ENCODE peak calls at places on chromosomes 13 and 19, in five cellular contexts. J, I, F, U and R are unnamed samples. For H3K4me1, the result is how much of the 10 kb centered on the place peaks cover.

GRCh38 chr19:5030822-5031221 is 61.9 kb downstream of the KDM4B start:
- DNase-seq in J (no peak), I (no peak), F (no peak), U (no peak), R (peak)

GRCh38 chr19:870963-871401 is 11.5 kb downstream of the CFD start:
- DNase-seq in J (no peak), I (peak), F (peak), U (no peak), R (no peak)

GRCh38 chr19:16896913-16897571 is 8.2 kb downstream of the F2RL3 start:
- DNase-seq in J (peak), I (peak), F (peak), U (peak), R (peak)

GRCh38 chr19:44662686-44663085 is 8.6 kb upstream of the CEACAM19 start:
- DNase-seq in J (no peak), I (no peak), F (no peak), U (no peak), R (no peak)

GRCh38 chr13:52447815-52448552 is 2.5 kb downstream of the VPS36 start:
- DNase-seq in J (no peak), I (no peak), F (no peak), U (no peak), R (no peak)

GRCh38 chr13:109096101-109096500 is 466.7 kb downstream of the MYO16 start:
- DNase-seq in J (no peak), I (no peak), F (no peak), U (no peak), R (no peak)

GRCh38 chr19:6533746-6534418 is 3.1 kb downstream of the TNFSF9 start:
- DNase-seq in J (no peak), I (no peak), F (no peak), U (no peak), R (no peak)

GRCh38 chr13:109904218-109904617 is 117.8 kb upstream of the IRS2 start:
- DNase-seq in J (no peak), I (no peak), F (no peak), U (no peak), R (no peak)

GRCh38 chr19:16325161-16325527 is 518 bp downstream of the KLF2 start:
- DNase-seq in J (no peak), I (peak), F (no peak), U (no peak), R (peak)

GRCh38 chr19:33953023-33953422 is 156.4 kb downstream of the KCTD15 start:
- DNase-seq in J (peak), I (no peak), F (no peak), U (no peak), R (no peak)

GRCh38 chr13:113169277-113170272 is 11.1 kb downstream of the PROZ start:
- DNase-seq in J (no peak), I (no peak), F (no peak), U (no peak), R (no peak)

GRCh38 chr19:57803265-57803593 is 11.5 kb downstream of the ZNF552 start:
- DNase-seq in J (no peak), I (no peak), F (no peak), U (no peak), R (no peak)

GRCh38 chr19:15787611-15788155 is at the start of gene OR10H5:
- DNase-seq in J (no peak), I (no peak), F (no peak), U (no peak), R (no peak)

GRCh38 chr13:33677215-33677614 is 140.7 kb upstream of the RFC3 start:
- DNase-seq in J (no peak), I (no peak), F (no peak), U (no peak), R (no peak)

GRCh38 chr19:1173160-1173844 is 766 bp downstream of the SBNO2 start:
- DNase-seq in J (no peak), I (no peak), F (peak), U (no peak), R (peak)

GRCh38 chr13:50650936-50651638 is 192.4 kb downstream of the DLEU7 start:
- DNase-seq in J (no peak), I (no peak), F (no peak), U (no peak), R (no peak)

GRCh38 chr19:39582442-39582841 is 19.9 kb upstream of the LGALS13 start:
- DNase-seq in J (no peak), I (no peak), F (no peak), U (no peak), R (no peak)

GRCh38 chr13:44719857-44720671 is 143.9 kb upstream of the TSC22D1 start:
- DNase-seq in J (no peak), I (no peak), F (no peak), U (no peak), R (no peak)

GRCh38 chr13:64928704-64929499 is 2301.2 kb downstream of the PCDH9 start:
- DNase-seq in J (no peak), I (no peak), F (no peak), U (no peak), R (no peak)

GRCh38 chr19:19405919-19406877 is 723 bp downstream of the GATAD2A start:
- DNase-seq in J (no peak), I (peak), F (peak), U (no peak), R (peak)

GRCh38 chr13:20390526-20391175 is 135.0 kb downstream of the CRYL1 start:
- DNase-seq in J (peak), I (no peak), F (no peak), U (no peak), R (no peak)

GRCh38 chr19:36436531-36436930 is 18.1 kb upstream of the ZFP82 start:
- DNase-seq in J (no peak), I (no peak), F (no peak), U (no peak), R (no peak)

GRCh38 chr13:35470671-35471465 is 5.6 kb downstream of the MAB21L1 start:
- DNase-seq in J (peak), I (peak), F (peak), U (no peak), R (peak)

GRCh38 chr13:54750521-54750920 is 1721.9 kb downstream of the OLFM4 start:
- DNase-seq in J (no peak), I (no peak), F (no peak), U (no peak), R (no peak)

GRCh38 chr19:43552198-43552450 is 19.1 kb downstream of the ZNF575 start:
- DNase-seq in J (no peak), I (no peak), F (no peak), U (no peak), R (no peak)

GRCh38 chr19:48468806-48469055 is 438 bp upstream of the CYTH2 start:
- DNase-seq in J (no peak), I (no peak), F (no peak), U (no peak), R (no peak)

GRCh38 chr13:24683833-24684599 is 3.8 kb downstream of the ATP12A start:
- DNase-seq in J (no peak), I (peak), F (peak), U (no peak), R (peak)

GRCh38 chr13:35475960-35476943 is at the start of gene MAB21L1:
- DNase-seq in J (no peak), I (peak), F (peak), U (no peak), R (peak)

GRCh38 chr19:32223595-32224370 is 121.6 kb upstream of the ZNF507 start:
- DNase-seq in J (no peak), I (no peak), F (no peak), U (no peak), R (no peak)

GRCh38 chr13:60148918-60149317 is 14.8 kb downstream of the DIAPH3 start:
- DNase-seq in J (no peak), I (no peak), F (no peak), U (no peak), R (no peak)

GRCh38 chr19:3671680-3672574 is 28.3 kb downstream of the PIP5K1C start:
- DNase-seq in J (no peak), I (no peak), F (peak), U (no peak), R (no peak)

GRCh38 chr13:93620366-93620765 is 393.8 kb downstream of the GPC6 start:
- DNase-seq in J (no peak), I (no peak), F (no peak), U (no peak), R (no peak)

GRCh38 chr19:44757735-44758505 is 9.4 kb downstream of the BCL3 start:
- DNase-seq in J (peak), I (peak), F (peak), U (no peak), R (peak)

GRCh38 chr13:24217601-24218281 is 57.2 kb downstream of the SPATA13 start:
- DNase-seq in J (no peak), I (no peak), F (no peak), U (no peak), R (no peak)

GRCh38 chr13:61040180-61040579 is 375.5 kb downstream of the PCDH20 start:
- DNase-seq in J (no peak), I (no peak), F (no peak), U (no peak), R (no peak)

GRCh38 chr19:47486900-47487299 is 2.9 kb upstream of the KPTN start:
- DNase-seq in J (no peak), I (no peak), F (no peak), U (no peak), R (no peak)

GRCh38 chr13:97630725-97631124 is 196.8 kb downstream of the RAP2A start:
- DNase-seq in J (no peak), I (no peak), F (no peak), U (no peak), R (no peak)

GRCh38 chr19:33246729-33247440 is 21.2 kb upstream of the SLC7A10 start:
- DNase-seq in J (no peak), I (no peak), F (no peak), U (no peak), R (peak)

GRCh38 chr19:2270157-2270571 is 11.8 kb downstream of the PEAK3 start:
- DNase-seq in J (no peak), I (peak), F (peak), U (no peak), R (peak)

GRCh38 chr19:11261431-11261901 is 858 bp downstream of the DOCK6 start:
- DNase-seq in J (no peak), I (no peak), F (no peak), U (no peak), R (no peak)

GRCh38 chr19:51371186-51371690 is 1.2 kb downstream of the NKG7 start:
- DNase-seq in J (no peak), I (no peak), F (no peak), U (no peak), R (no peak)
- H3K4me1 ChIP-seq in J (under half), I (under half), F (under half), U (under half), R (under half)

DNA sequence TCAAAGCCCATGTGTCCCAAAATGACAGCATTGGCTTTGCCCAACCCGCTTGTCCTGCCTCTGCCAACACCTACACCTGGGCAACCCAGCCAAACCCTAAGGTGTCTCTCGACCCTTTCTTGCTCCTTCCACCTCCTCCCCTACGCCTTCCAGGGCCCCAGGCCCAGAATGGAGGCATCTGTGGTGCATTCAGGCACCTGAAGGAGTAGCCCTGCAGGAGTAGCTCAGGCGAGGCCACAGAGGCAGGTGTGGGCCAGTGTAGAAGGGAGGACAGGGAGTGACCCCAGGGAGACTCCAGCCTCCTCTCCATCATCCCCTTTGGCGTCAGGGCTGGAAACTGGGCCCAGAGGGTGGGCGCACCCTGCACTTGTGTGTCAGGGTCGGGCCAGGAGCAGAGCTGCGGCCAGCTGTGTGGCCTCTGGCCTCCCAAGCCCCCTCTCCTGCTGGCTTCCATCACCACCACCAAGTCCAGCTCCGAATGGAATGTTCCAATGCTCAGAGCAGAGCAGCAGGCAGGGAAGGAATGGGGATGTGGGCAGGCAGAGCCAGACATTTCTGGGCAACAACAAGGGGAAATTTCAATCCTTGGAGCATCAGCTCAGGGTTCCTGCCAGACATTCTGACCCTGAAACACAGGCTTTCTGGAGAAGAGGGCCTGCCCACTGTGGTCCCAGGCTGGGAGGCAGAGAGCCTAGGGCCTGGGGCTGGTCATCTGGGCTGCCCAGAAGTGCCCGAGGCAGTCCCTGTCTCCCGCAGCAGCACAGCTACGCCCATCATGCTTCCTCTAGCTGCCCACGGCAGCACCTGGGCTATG is 16.4 kb downstream of the PLEKHF1 start:
- DNase-seq in J (no peak), I (no peak), F (no peak), U (no peak), R (peak)
- H3K4me1 ChIP-seq in J (half or more), I (half or more), F (under half), U (half or more), R (half or more)

DNA sequence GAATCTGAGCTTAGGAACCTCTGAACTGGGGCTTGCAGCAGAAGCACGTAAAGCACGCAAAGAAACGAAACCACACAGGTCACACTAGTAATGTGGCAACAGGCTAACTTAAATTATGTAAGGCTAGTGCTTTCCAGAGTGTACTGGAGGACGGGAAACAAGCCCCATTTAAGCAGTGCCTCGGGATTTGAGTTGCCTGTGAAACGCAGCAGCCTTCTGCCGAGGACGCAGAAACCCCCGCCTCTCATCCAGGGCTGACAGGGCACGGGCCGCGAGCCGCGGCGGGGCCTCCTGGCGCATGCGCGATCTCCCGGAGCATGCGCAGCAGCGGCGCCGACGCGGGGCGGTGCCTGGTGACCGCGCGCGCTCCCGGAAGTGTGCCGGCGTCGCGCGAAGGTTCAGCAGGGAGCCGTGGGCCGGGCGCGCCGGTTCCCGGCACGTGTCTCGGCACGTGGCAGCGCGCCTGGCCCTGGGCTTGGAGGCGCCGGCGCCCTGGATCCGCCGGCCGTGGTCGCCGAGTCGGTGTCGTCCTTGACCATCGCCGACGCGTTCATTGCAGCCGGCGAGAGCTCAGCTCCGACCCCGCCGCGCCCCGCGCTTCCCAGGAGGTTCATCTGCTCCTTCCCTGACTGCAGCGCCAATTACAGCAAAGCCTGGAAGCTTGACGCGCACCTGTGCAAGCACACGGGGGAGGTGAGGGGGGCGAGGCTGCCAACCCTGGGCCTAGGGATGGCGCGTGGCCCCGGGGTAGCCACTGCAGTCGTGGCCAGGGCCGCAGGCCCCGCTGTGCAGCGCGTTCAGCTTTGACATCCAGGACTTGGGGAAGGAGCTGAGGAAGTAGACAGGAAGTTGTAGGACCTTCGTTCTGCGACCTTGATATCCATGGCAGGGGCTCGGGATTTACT is at the start of gene GTF3A:
- DNase-seq in J (peak), I (peak), F (peak), U (peak), R (peak)
- H3K4me1 ChIP-seq in J (under half), I (under half), F (under half), U (under half), R (half or more)

DNA sequence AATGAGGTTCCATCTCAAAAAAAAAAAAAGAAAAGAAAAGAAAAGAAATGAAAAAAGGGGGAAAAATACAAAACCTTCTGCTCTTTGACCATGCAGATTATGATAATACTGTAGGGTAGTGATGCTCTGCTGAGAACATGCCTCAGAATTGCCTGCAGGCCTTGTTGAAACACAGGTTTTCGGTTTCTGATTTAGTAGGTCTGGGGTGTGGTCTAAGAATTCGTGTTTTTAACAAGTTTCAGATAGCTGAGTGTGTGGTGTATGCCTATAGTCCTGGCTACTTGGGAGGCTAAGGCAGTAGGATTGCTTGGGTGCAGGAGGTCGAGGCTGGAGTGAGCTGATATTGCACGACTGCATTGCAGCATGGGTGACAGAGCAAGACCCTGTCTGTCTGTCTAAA is 14.9 kb upstream of the CYP2B6 start:
- DNase-seq in J (no peak), I (no peak), F (no peak), U (no peak), R (no peak)
- H3K4me1 ChIP-seq in J (under half), I (under half), F (under half), U (under half), R (under half)